ENCODE peak calls at places on chromosomes 13 and 19, in ten cellular contexts. Y is T-cell; J is foreskin keratinocyte; T is activated CD8-positive, alpha-beta T cell treated with anti-CD3 and anti-CD28 coated beads for 36 hours; R is natural killer cell treated with Interleukin-12 subunit alpha and Interleukin-12 subunit beta and Interleukin-15 and Interleukin-18, amount 100 ng/mL, for 72 hours; M is Panc1; H is activated CD8-positive, alpha-beta memory T cell treated with anti-CD3 and anti-CD28 coated beads, Interleukin-2, amount 10 ng/mL, durations not matched to agents 7 days and 5 days; N is lower lobe of right lung; P is stimulated activated effector memory CD8-positive, alpha-beta T cell treated with anti-CD3 and anti-CD28 coated beads, Interleukin-12 subunit alpha, Interleukin-12 subunit beta, amount 100 ng/mL, for 72 hours; A is aorta. V is an unnamed sample.
A peak's percentile ranks its signal among the peaks of the same experiment; 100 is the strongest.

GRCh38 chr13:34349091-34349722 is 531.3 kb downstream of the RFC3 start:
- ATAC-seq in A (no peak), J (no peak), N (peak; percentile 25), H (no peak), P (no peak), M (no peak), Y (no peak), R (no peak), T (no peak), V (no peak)

GRCh38 chr19:46021531-46022041 is 1.3 kb downstream of the PGLYRP1 start:
- ATAC-seq in R (no peak), J (peak; percentile 57), M (no peak), H (no peak), Y (no peak), A (no peak), N (no peak), T (no peak), P (no peak), V (no peak)

GRCh38 chr19:47005873-47006272 is 13.8 kb upstream of the NPAS1 start:
- ATAC-seq in M (peak; percentile 66), P (peak; percentile 58), R (no peak), N (peak; percentile 25), H (peak; percentile 55), J (no peak), T (peak; percentile 24), Y (peak; percentile 49), A (no peak), V (peak; percentile 37)

GRCh38 chr19:34507414-34508067 is 26.0 kb downstream of the WTIP start:
- ATAC-seq in J (no peak), R (no peak), T (no peak), H (no peak), M (no peak), Y (no peak), N (no peak), A (no peak), P (no peak), V (no peak)

GRCh38 chr13:43426355-43426754 is 360.4 kb downstream of the ENOX1 start:
- ATAC-seq in A (no peak), J (no peak), Y (no peak), R (no peak), P (no peak), M (no peak), H (no peak), T (no peak), N (no peak), V (no peak)

GRCh38 chr19:51093066-51093465 is 10.4 kb upstream of the KLK14 start:
- ATAC-seq in R (no peak), H (no peak), A (no peak), T (no peak), Y (no peak), M (no peak), N (no peak), J (no peak), P (no peak), V (no peak)

GRCh38 chr19:17681505-17682125 is 6.5 kb downstream of the UNC13A start:
- ATAC-seq in Y (no peak), H (peak; percentile 38), R (no peak), N (no peak), M (no peak), J (no peak), T (no peak), P (no peak), A (no peak), V (no peak)

GRCh38 chr13:44971656-44972595 is 17.3 kb downstream of the NUFIP1 start:
- ATAC-seq in Y (no peak), P (no peak), T (no peak), H (no peak), N (no peak), A (no peak), R (no peak), M (no peak), J (no peak), V (no peak)

GRCh38 chr19:50778906-50779430 is 8.7 kb downstream of the GPR32 start:
- ATAC-seq in M (no peak), T (no peak), R (no peak), N (no peak), Y (no peak), J (no peak), P (no peak), H (no peak), A (no peak), V (no peak)

V was measured in activated T-helper 17 cell treated with anti-CD3 and anti-CD28 coated beads, Interleukin-2, amount 50 U/mL, for 72 hours.